ENCODE peak calls at places on chromosomes 2 and 18, in five cellular contexts. One of them, this sample, is unnamed.

GRCh38 chr2:96353032-96353561 is 17.5 kb downstream of the NCAPH start:
- DNase-seq in sigmoid colon: no peak
- DNase-seq in cardiac muscle cell: no peak
- DNase-seq in colonic mucosa: no peak
- DNase-seq in breast epithelium: peak; percentile 78
- DNase-seq in this sample: no peak

GRCh38 chr2:217593732-217594131 is 409.1 kb downstream of the TNS1 start:
- DNase-seq in sigmoid colon: no peak
- DNase-seq in cardiac muscle cell: no peak
- DNase-seq in colonic mucosa: no peak
- DNase-seq in breast epithelium: no peak
- DNase-seq in this sample: no peak

GRCh38 chr2:215107229-215108056 is 31.0 kb downstream of the ABCA12 start:
- DNase-seq in sigmoid colon: no peak
- DNase-seq in cardiac muscle cell: no peak
- DNase-seq in colonic mucosa: no peak
- DNase-seq in breast epithelium: no peak
- DNase-seq in this sample: no peak

GRCh38 chr2:49210191-49210590 is 55.9 kb upstream of the FSHR start:
- DNase-seq in sigmoid colon: no peak
- DNase-seq in cardiac muscle cell: no peak
- DNase-seq in colonic mucosa: no peak
- DNase-seq in breast epithelium: no peak
- DNase-seq in this sample: no peak

GRCh38 chr2:70672990-70673647 is 94.9 kb downstream of the ADD2 start:
- DNase-seq in sigmoid colon: peak; percentile 6
- DNase-seq in cardiac muscle cell: no peak
- DNase-seq in colonic mucosa: no peak
- DNase-seq in breast epithelium: no peak
- DNase-seq in this sample: no peak

GRCh38 chr2:142750858-142751257 is 126.6 kb upstream of the KYNU start:
- DNase-seq in sigmoid colon: no peak
- DNase-seq in cardiac muscle cell: no peak
- DNase-seq in colonic mucosa: no peak
- DNase-seq in breast epithelium: no peak
- DNase-seq in this sample: no peak

GRCh38 chr18:61756244-61756643 is 136.6 kb downstream of the RNF152 start:
- DNase-seq in sigmoid colon: no peak
- DNase-seq in cardiac muscle cell: no peak
- DNase-seq in colonic mucosa: no peak
- DNase-seq in breast epithelium: no peak
- DNase-seq in this sample: no peak

GRCh38 chr2:27765621-27766286 is 5.8 kb upstream of the MRPL33 start:
- DNase-seq in sigmoid colon: peak; percentile 68
- DNase-seq in cardiac muscle cell: peak; percentile 83
- DNase-seq in colonic mucosa: peak; percentile 72
- DNase-seq in breast epithelium: peak; percentile 65
- DNase-seq in this sample: peak; percentile 44

GRCh38 chr2:68031546-68032160 is 31.2 kb downstream of the C1D start:
- DNase-seq in sigmoid colon: no peak
- DNase-seq in cardiac muscle cell: peak; percentile 72
- DNase-seq in colonic mucosa: no peak
- DNase-seq in breast epithelium: no peak
- DNase-seq in this sample: peak; percentile 74

GRCh38 chr2:160339291-160339690 is 139.2 kb upstream of the ITGB6 start:
- DNase-seq in sigmoid colon: no peak
- DNase-seq in cardiac muscle cell: no peak
- DNase-seq in colonic mucosa: no peak
- DNase-seq in breast epithelium: no peak
- DNase-seq in this sample: no peak

GRCh38 chr2:185618630-185619029 is 120.0 kb upstream of the FSIP2 start:
- DNase-seq in sigmoid colon: no peak
- DNase-seq in cardiac muscle cell: no peak
- DNase-seq in colonic mucosa: no peak
- DNase-seq in breast epithelium: no peak
- DNase-seq in this sample: peak; percentile 4

GRCh38 chr2:104868081-104868806 is 14.3 kb downstream of the POU3F3 start:
- DNase-seq in sigmoid colon: no peak
- DNase-seq in cardiac muscle cell: no peak
- DNase-seq in colonic mucosa: no peak
- DNase-seq in breast epithelium: no peak
- DNase-seq in this sample: no peak

GRCh38 chr18:7677424-7677823 is 110.3 kb downstream of the PTPRM start:
- DNase-seq in sigmoid colon: no peak
- DNase-seq in cardiac muscle cell: no peak
- DNase-seq in colonic mucosa: no peak
- DNase-seq in breast epithelium: no peak
- DNase-seq in this sample: no peak

GRCh38 chr2:160363961-160364733 is 129.5 kb downstream of the RBMS1 start:
- DNase-seq in sigmoid colon: no peak
- DNase-seq in cardiac muscle cell: peak; percentile 43
- DNase-seq in colonic mucosa: no peak
- DNase-seq in breast epithelium: no peak
- DNase-seq in this sample: peak; percentile 45

GRCh38 chr2:73561422-73561821 is 80.8 kb downstream of the NAT8 start:
- DNase-seq in sigmoid colon: no peak
- DNase-seq in cardiac muscle cell: peak; percentile 36
- DNase-seq in colonic mucosa: no peak
- DNase-seq in breast epithelium: no peak
- DNase-seq in this sample: peak; percentile 5

GRCh38 chr18:45726603-45727002 is 2.6 kb downstream of the SLC14A1 start:
- DNase-seq in sigmoid colon: no peak
- DNase-seq in cardiac muscle cell: no peak
- DNase-seq in colonic mucosa: no peak
- DNase-seq in breast epithelium: no peak
- DNase-seq in this sample: no peak

GRCh38 chr18:73556904-73557303 is 590.7 kb downstream of the FBXO15 start:
- DNase-seq in sigmoid colon: no peak
- DNase-seq in cardiac muscle cell: no peak
- DNase-seq in colonic mucosa: no peak
- DNase-seq in breast epithelium: no peak
- DNase-seq in this sample: no peak

GRCh38 chr2:42116195-42117181 is 52.7 kb upstream of the EML4 start:
- DNase-seq in sigmoid colon: no peak
- DNase-seq in cardiac muscle cell: peak; percentile 78
- DNase-seq in colonic mucosa: no peak
- DNase-seq in breast epithelium: no peak
- DNase-seq in this sample: peak; percentile 66

GRCh38 chr18:26574958-26575864 is 26.9 kb upstream of the KCTD1 start:
- DNase-seq in sigmoid colon: peak; percentile 68
- DNase-seq in cardiac muscle cell: peak; percentile 68
- DNase-seq in colonic mucosa: peak; percentile 44
- DNase-seq in breast epithelium: peak; percentile 60
- DNase-seq in this sample: peak; percentile 55
- H3K4me3 ChIP-seq in sigmoid colon: peak overlapping the region; percentile 41
- H3K4me3 ChIP-seq in cardiac muscle cell: peak overlapping the region; percentile 11
- H3K4me3 ChIP-seq in colonic mucosa: peak overlapping the region; percentile 16
- H3K4me3 ChIP-seq in breast epithelium: peak overlapping the region; percentile 74
- H3K4me3 ChIP-seq in this sample: peak overlapping the region; percentile 44

GRCh38 chr18:69585696-69586095 is 185.0 kb downstream of the DOK6 start:
- DNase-seq in sigmoid colon: no peak
- DNase-seq in cardiac muscle cell: no peak
- DNase-seq in colonic mucosa: no peak
- DNase-seq in breast epithelium: no peak
- DNase-seq in this sample: no peak

GRCh38 chr18:69584429-69584828 is 183.7 kb downstream of the DOK6 start:
- DNase-seq in sigmoid colon: no peak
- DNase-seq in cardiac muscle cell: no peak
- DNase-seq in colonic mucosa: no peak
- DNase-seq in breast epithelium: no peak
- DNase-seq in this sample: no peak

GRCh38 chr18:69590150-69590549 is 189.5 kb downstream of the DOK6 start:
- DNase-seq in sigmoid colon: no peak
- DNase-seq in cardiac muscle cell: no peak
- DNase-seq in colonic mucosa: no peak
- DNase-seq in breast epithelium: no peak
- DNase-seq in this sample: no peak

GRCh38 chr18:69586581-69586980 is 185.9 kb downstream of the DOK6 start:
- DNase-seq in sigmoid colon: no peak
- DNase-seq in cardiac muscle cell: no peak
- DNase-seq in colonic mucosa: no peak
- DNase-seq in breast epithelium: no peak
- DNase-seq in this sample: no peak

GRCh38 chr18:69588301-69588700 is 187.6 kb downstream of the DOK6 start:
- DNase-seq in sigmoid colon: no peak
- DNase-seq in cardiac muscle cell: peak; percentile 42
- DNase-seq in colonic mucosa: no peak
- DNase-seq in breast epithelium: no peak
- DNase-seq in this sample: no peak
- TF ChIP-seq CTCF in sigmoid colon: no peak
- TF ChIP-seq CTCF in cardiac muscle cell: peak; percentile 17
- TF ChIP-seq CTCF in colonic mucosa: no peak
- TF ChIP-seq CTCF in breast epithelium: no peak
- TF ChIP-seq CTCF in this sample: no peak

GRCh38 chr2:37665622-37666362 is 5.7 kb downstream of the CDC42EP3 start:
- DNase-seq in sigmoid colon: no peak
- DNase-seq in cardiac muscle cell: no peak
- DNase-seq in colonic mucosa: no peak
- DNase-seq in breast epithelium: no peak
- DNase-seq in this sample: no peak

GRCh38 chr2:37666772-37667171 is 4.7 kb downstream of the CDC42EP3 start:
- DNase-seq in sigmoid colon: no peak
- DNase-seq in cardiac muscle cell: no peak
- DNase-seq in colonic mucosa: no peak
- DNase-seq in breast epithelium: no peak
- DNase-seq in this sample: no peak

GRCh38 chr2:37665038-37665437 is 6.4 kb downstream of the CDC42EP3 start:
- DNase-seq in sigmoid colon: no peak
- DNase-seq in cardiac muscle cell: no peak
- DNase-seq in colonic mucosa: no peak
- DNase-seq in breast epithelium: no peak
- DNase-seq in this sample: no peak

GRCh38 chr2:37669500-37669899 is 1.9 kb downstream of the CDC42EP3 start:
- DNase-seq in sigmoid colon: no peak
- DNase-seq in cardiac muscle cell: peak; percentile 36
- DNase-seq in colonic mucosa: no peak
- DNase-seq in breast epithelium: no peak
- DNase-seq in this sample: no peak

DNA sequence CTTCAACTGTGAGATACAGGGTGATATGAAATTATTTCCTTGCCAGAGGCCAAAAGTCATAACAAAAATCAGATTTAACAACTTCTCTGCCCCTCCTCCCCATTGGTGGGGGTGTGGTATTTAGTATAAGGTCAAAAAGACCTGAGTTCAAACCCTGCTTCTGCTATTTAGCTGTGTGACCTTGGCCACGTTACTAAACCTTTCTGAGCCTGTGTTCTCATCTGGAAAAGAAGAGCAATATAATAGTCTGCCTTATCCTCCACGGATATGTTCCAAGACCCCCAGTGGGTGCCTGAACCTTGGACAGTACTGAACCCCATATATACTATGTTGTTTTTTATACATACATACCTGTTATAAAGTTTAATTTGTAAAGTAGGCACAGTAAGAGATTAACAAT is 3.7 kb downstream of the CDC42EP3 start:
- DNase-seq in sigmoid colon: no peak
- DNase-seq in cardiac muscle cell: no peak
- DNase-seq in colonic mucosa: no peak
- DNase-seq in breast epithelium: no peak
- DNase-seq in this sample: no peak
- H3K4me3 ChIP-seq in sigmoid colon: peak overlapping the region; percentile 96
- H3K4me3 ChIP-seq in cardiac muscle cell: no peak overlapping the region
- H3K4me3 ChIP-seq in colonic mucosa: no peak overlapping the region
- H3K4me3 ChIP-seq in breast epithelium: peak overlapping the region; percentile 36
- H3K4me3 ChIP-seq in this sample: no peak overlapping the region

DNA sequence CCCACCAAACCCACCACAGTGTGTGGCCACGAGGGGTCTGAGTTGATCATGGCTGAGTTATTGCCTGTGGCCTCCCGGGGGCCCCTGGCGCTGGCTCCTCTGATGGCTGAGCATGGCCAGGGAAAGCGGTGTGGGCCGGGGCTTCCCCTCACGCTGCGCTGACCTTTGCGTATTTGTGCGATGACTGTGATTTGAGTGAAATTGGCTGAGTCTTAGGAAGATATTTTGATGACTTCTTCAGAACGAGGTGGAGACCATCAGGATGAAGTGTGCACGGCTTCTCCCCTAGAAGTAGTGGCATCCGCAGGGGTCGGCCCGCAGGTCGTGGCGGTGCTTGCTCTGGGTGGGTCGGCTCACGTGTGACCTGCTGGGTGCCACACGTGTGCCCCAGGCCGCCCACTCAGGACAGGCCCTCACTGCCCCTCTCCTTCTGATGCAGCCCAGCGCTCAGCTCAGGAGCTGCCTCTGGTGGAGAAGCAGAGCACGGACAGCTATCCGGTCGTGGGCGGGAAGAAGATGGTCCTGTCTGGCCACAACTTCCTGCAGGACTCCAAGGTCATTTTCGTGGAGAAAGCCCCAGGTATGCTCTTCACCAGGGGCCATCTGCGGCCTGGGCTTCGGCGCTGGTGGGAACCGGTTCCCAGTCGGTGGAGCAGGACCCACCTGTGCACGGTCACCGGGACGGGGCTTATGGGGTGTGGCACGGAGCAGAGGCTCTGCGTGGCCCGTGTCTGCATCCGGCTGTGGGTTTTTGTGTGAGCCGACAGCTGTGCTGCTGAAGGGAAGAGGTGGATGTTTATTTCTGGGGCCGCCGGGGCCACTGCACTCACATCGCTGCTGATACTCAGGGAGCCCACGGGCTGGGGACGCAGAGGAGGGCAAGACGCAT is 55.8 kb downstream of the NFATC1 start:
- DNase-seq in sigmoid colon: no peak
- DNase-seq in cardiac muscle cell: no peak
- DNase-seq in colonic mucosa: no peak
- DNase-seq in breast epithelium: no peak
- DNase-seq in this sample: no peak
- TF ChIP-seq CTCF in sigmoid colon: no peak
- TF ChIP-seq CTCF in cardiac muscle cell: no peak
- TF ChIP-seq CTCF in colonic mucosa: no peak
- TF ChIP-seq CTCF in breast epithelium: no peak
- TF ChIP-seq CTCF in this sample: no peak

DNA sequence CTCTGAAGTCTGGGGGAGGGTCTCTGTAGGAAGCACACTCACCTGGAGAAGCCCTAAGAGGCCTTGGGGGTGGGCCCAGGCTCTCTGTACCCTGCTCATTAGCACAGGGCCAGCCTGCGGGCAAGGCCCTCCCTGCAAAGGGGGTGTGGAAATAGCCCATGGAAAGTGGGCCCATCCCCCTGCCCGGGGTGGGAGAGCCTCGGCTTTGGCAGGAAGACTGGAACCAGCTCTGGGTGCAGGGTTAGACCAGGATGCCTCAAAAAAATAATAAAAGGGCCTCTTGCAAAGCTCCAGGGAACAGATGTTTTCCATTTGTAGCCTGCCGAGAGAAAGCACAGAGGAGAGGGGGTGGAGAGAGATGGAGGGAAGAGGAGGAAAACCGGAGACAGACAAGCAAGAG is 98.7 kb downstream of the STPG4 start:
- DNase-seq in sigmoid colon: no peak
- DNase-seq in cardiac muscle cell: peak; percentile 93
- DNase-seq in colonic mucosa: no peak
- DNase-seq in breast epithelium: no peak
- DNase-seq in this sample: peak; percentile 93
- H3K4me3 ChIP-seq in sigmoid colon: no peak overlapping the region
- H3K4me3 ChIP-seq in cardiac muscle cell: no peak overlapping the region
- H3K4me3 ChIP-seq in colonic mucosa: no peak overlapping the region
- H3K4me3 ChIP-seq in breast epithelium: no peak overlapping the region
- H3K4me3 ChIP-seq in this sample: no peak overlapping the region

This sample was measured in cardiac fibroblast.